ENCODE peak calls at places on chromosomes 3 and 15, in four cellular contexts. One of them, this sample, is unnamed.

GRCh38 chr15:81339321-81339720 is 15.4 kb upstream of the STARD5 start:
- DNase-seq in cardiac muscle cell: no peak
- DNase-seq in brain microvascular endothelial cell: no peak
- DNase-seq in IMR-90: no peak
- DNase-seq in this sample: no peak

GRCh38 chr15:68820205-68820588 is 498 bp downstream of the ANP32A start:
- DNase-seq in cardiac muscle cell: peak; percentile 50
- DNase-seq in brain microvascular endothelial cell: peak; percentile 19
- DNase-seq in IMR-90: no peak
- DNase-seq in this sample: peak; percentile 38

GRCh38 chr15:87201986-87202385 is 1054.6 kb downstream of the NTRK3 start:
- DNase-seq in cardiac muscle cell: no peak
- DNase-seq in brain microvascular endothelial cell: no peak
- DNase-seq in IMR-90: no peak
- DNase-seq in this sample: no peak

GRCh38 chr15:57323806-57324589 is 52.3 kb upstream of the CGNL1 start:
- DNase-seq in cardiac muscle cell: no peak
- DNase-seq in brain microvascular endothelial cell: peak; percentile 46
- DNase-seq in IMR-90: peak; percentile 60
- DNase-seq in this sample: peak; percentile 66

GRCh38 chr3:194313642-194314430 is 37.3 kb downstream of the CPN2 start:
- DNase-seq in cardiac muscle cell: peak; percentile 77
- DNase-seq in brain microvascular endothelial cell: no peak
- DNase-seq in IMR-90: no peak
- DNase-seq in this sample: no peak

GRCh38 chr15:101022306-101022705 is 103.1 kb downstream of the LRRK1 start:
- DNase-seq in cardiac muscle cell: no peak
- DNase-seq in brain microvascular endothelial cell: no peak
- DNase-seq in IMR-90: no peak
- DNase-seq in this sample: no peak

GRCh38 chr3:10312391-10312790 is 8.5 kb downstream of the SEC13 start:
- DNase-seq in cardiac muscle cell: no peak
- DNase-seq in brain microvascular endothelial cell: no peak
- DNase-seq in IMR-90: no peak
- DNase-seq in this sample: no peak

GRCh38 chr3:11591401-11592266 is 52.1 kb downstream of the VGLL4 start:
- DNase-seq in cardiac muscle cell: peak; percentile 93
- DNase-seq in brain microvascular endothelial cell: peak; percentile 76
- DNase-seq in IMR-90: peak; percentile 87
- DNase-seq in this sample: no peak

GRCh38 chr3:188559069-188559410 is 405.1 kb downstream of the LPP start:
- DNase-seq in cardiac muscle cell: no peak
- DNase-seq in brain microvascular endothelial cell: peak; percentile 3
- DNase-seq in IMR-90: no peak
- DNase-seq in this sample: no peak

GRCh38 chr3:58404396-58404795 is 29.2 kb downstream of the PDHB start:
- DNase-seq in cardiac muscle cell: peak; percentile 57
- DNase-seq in brain microvascular endothelial cell: peak; percentile 56
- DNase-seq in IMR-90: peak; percentile 79
- DNase-seq in this sample: no peak

GRCh38 chr15:67080900-67081431 is 15.6 kb downstream of the SMAD3 start:
- DNase-seq in cardiac muscle cell: peak; percentile 67
- DNase-seq in brain microvascular endothelial cell: peak; percentile 76
- DNase-seq in IMR-90: peak; percentile 84
- DNase-seq in this sample: peak; percentile 70
- TF ChIP-seq CTCF in cardiac muscle cell: peak; percentile 30
- TF ChIP-seq CTCF in brain microvascular endothelial cell: peak; percentile 31
- TF ChIP-seq CTCF in IMR-90: peak; percentile 27
- TF ChIP-seq CTCF in this sample: peak; percentile 10

GRCh38 chr3:23797490-23797889 is 8.3 kb upstream of the UBE2E1 start:
- DNase-seq in cardiac muscle cell: no peak
- DNase-seq in brain microvascular endothelial cell: no peak
- DNase-seq in IMR-90: no peak
- DNase-seq in this sample: no peak

GRCh38 chr3:23805228-23805880 is 401 bp upstream of the UBE2E1 start:
- DNase-seq in cardiac muscle cell: no peak
- DNase-seq in brain microvascular endothelial cell: no peak
- DNase-seq in IMR-90: no peak
- DNase-seq in this sample: no peak

GRCh38 chr3:23796518-23796917 is 9.2 kb upstream of the UBE2E1 start:
- DNase-seq in cardiac muscle cell: no peak
- DNase-seq in brain microvascular endothelial cell: no peak
- DNase-seq in IMR-90: no peak
- DNase-seq in this sample: no peak

GRCh38 chr3:23804441-23805227 is 1.1 kb upstream of the UBE2E1 start:
- DNase-seq in cardiac muscle cell: no peak
- DNase-seq in brain microvascular endothelial cell: no peak
- DNase-seq in IMR-90: no peak
- DNase-seq in this sample: no peak

GRCh38 chr3:23800731-23801130 is 5.0 kb upstream of the UBE2E1 start:
- DNase-seq in cardiac muscle cell: peak; percentile 52
- DNase-seq in brain microvascular endothelial cell: no peak
- DNase-seq in IMR-90: peak; percentile 39
- DNase-seq in this sample: peak; percentile 25
- TF ChIP-seq CTCF in cardiac muscle cell: peak; percentile 32
- TF ChIP-seq CTCF in brain microvascular endothelial cell: no peak
- TF ChIP-seq CTCF in IMR-90: peak; percentile 42
- TF ChIP-seq CTCF in this sample: no peak

DNA sequence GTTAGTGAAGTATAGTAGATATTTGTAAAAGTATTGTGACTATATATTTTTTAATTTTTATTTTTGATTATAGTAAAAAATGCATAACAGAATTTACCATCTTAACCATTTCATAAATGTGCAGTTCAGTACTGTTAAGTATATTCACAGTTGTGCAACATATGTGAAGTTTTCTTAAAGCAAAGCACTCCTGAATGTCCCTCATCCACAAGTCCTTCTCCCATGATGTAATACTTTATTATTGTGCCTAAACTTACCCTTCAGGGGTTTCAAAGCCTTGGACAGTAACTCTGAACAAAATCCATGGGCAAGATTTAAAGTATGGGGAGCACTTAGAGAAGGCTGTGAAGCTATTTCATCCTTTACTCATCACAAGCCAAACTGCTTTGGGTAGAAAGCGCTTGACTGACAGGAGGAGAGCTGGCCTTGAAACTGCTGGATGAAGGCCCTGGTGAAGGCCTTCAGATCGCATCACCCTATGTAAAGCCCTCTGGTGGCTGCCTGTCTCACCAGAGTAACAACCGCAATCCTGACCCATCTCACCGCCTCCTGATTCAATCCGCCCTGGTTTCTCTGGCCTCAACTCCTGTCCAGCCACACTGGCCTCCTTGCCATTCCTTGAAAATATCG is 28.0 kb downstream of the LSM3 start:
- DNase-seq in cardiac muscle cell: no peak
- DNase-seq in brain microvascular endothelial cell: no peak
- DNase-seq in IMR-90: no peak
- DNase-seq in this sample: no peak
- TF ChIP-seq CTCF in cardiac muscle cell: no peak
- TF ChIP-seq CTCF in brain microvascular endothelial cell: peak; percentile 27
- TF ChIP-seq CTCF in IMR-90: no peak
- TF ChIP-seq CTCF in this sample: no peak

GRCh38 chr3:60250810-60251209 is 1000.4 kb downstream of the FHIT start:
- DNase-seq in cardiac muscle cell: no peak
- DNase-seq in brain microvascular endothelial cell: no peak
- DNase-seq in IMR-90: no peak
- DNase-seq in this sample: no peak

GRCh38 chr3:60246361-60246760 is 1004.9 kb downstream of the FHIT start:
- DNase-seq in cardiac muscle cell: no peak
- DNase-seq in brain microvascular endothelial cell: no peak
- DNase-seq in IMR-90: no peak
- DNase-seq in this sample: no peak

GRCh38 chr3:60250210-60250609 is 1001.0 kb downstream of the FHIT start:
- DNase-seq in cardiac muscle cell: peak; percentile 29
- DNase-seq in brain microvascular endothelial cell: no peak
- DNase-seq in IMR-90: peak; percentile 3
- DNase-seq in this sample: no peak
- TF ChIP-seq CTCF in cardiac muscle cell: no peak
- TF ChIP-seq CTCF in brain microvascular endothelial cell: no peak
- TF ChIP-seq CTCF in IMR-90: no peak
- TF ChIP-seq CTCF in this sample: no peak

DNA sequence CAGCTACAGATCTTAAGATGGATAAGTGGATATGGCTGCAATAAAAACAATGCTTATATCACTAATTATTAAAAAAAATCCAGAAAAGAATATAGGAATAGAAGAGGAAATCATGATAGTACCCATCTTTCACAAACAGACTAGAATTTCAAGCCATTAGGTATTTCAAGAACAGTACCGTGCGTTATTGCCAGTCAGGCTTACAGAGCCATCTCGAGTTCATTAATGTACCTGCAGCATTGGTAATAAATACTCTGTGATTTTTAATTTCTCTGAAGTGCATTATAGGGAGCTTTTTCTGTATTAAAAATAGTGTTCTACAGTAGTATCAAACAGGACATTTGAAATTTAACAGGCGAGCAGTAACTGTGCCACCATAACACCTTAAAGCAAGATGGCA is 35.7 kb downstream of the ST3GAL6 start:
- DNase-seq in cardiac muscle cell: no peak
- DNase-seq in brain microvascular endothelial cell: no peak
- DNase-seq in IMR-90: no peak
- DNase-seq in this sample: no peak
- TF ChIP-seq CTCF in cardiac muscle cell: no peak
- TF ChIP-seq CTCF in brain microvascular endothelial cell: no peak
- TF ChIP-seq CTCF in IMR-90: no peak
- TF ChIP-seq CTCF in this sample: no peak

GRCh38 chr15:63198752-63199250 is 9.4 kb downstream of the RAB8B start:
- DNase-seq in cardiac muscle cell: peak; percentile 82
- DNase-seq in brain microvascular endothelial cell: no peak
- DNase-seq in IMR-90: peak; percentile 69
- DNase-seq in this sample: no peak

GRCh38 chr15:63200464-63201242 is 11.2 kb downstream of the RAB8B start:
- DNase-seq in cardiac muscle cell: no peak
- DNase-seq in brain microvascular endothelial cell: no peak
- DNase-seq in IMR-90: no peak
- DNase-seq in this sample: no peak

GRCh38 chr15:63202858-63203257 is 13.5 kb downstream of the RAB8B start:
- DNase-seq in cardiac muscle cell: no peak
- DNase-seq in brain microvascular endothelial cell: no peak
- DNase-seq in IMR-90: no peak
- DNase-seq in this sample: no peak

GRCh38 chr15:63198315-63198714 is 8.9 kb downstream of the RAB8B start:
- DNase-seq in cardiac muscle cell: peak; percentile 85
- DNase-seq in brain microvascular endothelial cell: no peak
- DNase-seq in IMR-90: peak; percentile 54
- DNase-seq in this sample: no peak

GRCh38 chr15:63203451-63204090 is 14.2 kb downstream of the RAB8B start:
- DNase-seq in cardiac muscle cell: no peak
- DNase-seq in brain microvascular endothelial cell: peak; percentile 47
- DNase-seq in IMR-90: peak; percentile 76
- DNase-seq in this sample: no peak
- TF ChIP-seq CTCF in cardiac muscle cell: no peak
- TF ChIP-seq CTCF in brain microvascular endothelial cell: no peak
- TF ChIP-seq CTCF in IMR-90: no peak
- TF ChIP-seq CTCF in this sample: no peak